ENCODE peak calls at places on chromosome 10, in six cellular contexts. One of them, this sample, is unnamed.

GRCh38 chr10:89086801-89087513 is 96.4 kb downstream of the FAS start:
- DNase-seq in right atrium auricular region: peak; percentile 90
- DNase-seq in cardiac muscle cell: no peak
- DNase-seq in heart right ventricle: peak; percentile 85
- DNase-seq in fibroblast of lung: peak; percentile 92
- DNase-seq in psoas muscle: peak; percentile 87
- DNase-seq in this sample: no peak

GRCh38 chr10:110651044-110651958 is 7.2 kb downstream of the RBM20 start:
- DNase-seq in psoas muscle: peak; percentile 75
- DNase-seq in cardiac muscle cell: no peak
- DNase-seq in heart right ventricle: peak; percentile 41
- DNase-seq in right atrium auricular region: no peak
- DNase-seq in fibroblast of lung: peak; percentile 84
- DNase-seq in this sample: no peak

GRCh38 chr10:17616403-17617030 is 657 bp downstream of the HACD1 start:
- DNase-seq in heart right ventricle: peak; percentile 74
- DNase-seq in fibroblast of lung: peak; percentile 45
- DNase-seq in right atrium auricular region: peak; percentile 78
- DNase-seq in psoas muscle: peak; percentile 92
- DNase-seq in cardiac muscle cell: peak; percentile 97
- DNase-seq in this sample: peak; percentile 83

GRCh38 chr10:97422921-97423420 is 3.0 kb upstream of the PGAM1 start:
- DNase-seq in heart right ventricle: no peak
- DNase-seq in cardiac muscle cell: no peak
- DNase-seq in right atrium auricular region: no peak
- DNase-seq in psoas muscle: no peak
- DNase-seq in fibroblast of lung: peak; percentile 14
- DNase-seq in this sample: no peak

GRCh38 chr10:29009464-29009863 is 279.4 kb upstream of the LYZL1 start:
- DNase-seq in cardiac muscle cell: no peak
- DNase-seq in right atrium auricular region: no peak
- DNase-seq in psoas muscle: no peak
- DNase-seq in heart right ventricle: no peak
- DNase-seq in fibroblast of lung: no peak
- DNase-seq in this sample: no peak

GRCh38 chr10:87974130-87974529 is 110.7 kb downstream of the PTEN start:
- DNase-seq in right atrium auricular region: no peak
- DNase-seq in psoas muscle: no peak
- DNase-seq in fibroblast of lung: no peak
- DNase-seq in heart right ventricle: no peak
- DNase-seq in cardiac muscle cell: no peak
- DNase-seq in this sample: no peak

GRCh38 chr10:71217266-71218045 is 5.1 kb downstream of the UNC5B start:
- DNase-seq in fibroblast of lung: no peak
- DNase-seq in cardiac muscle cell: peak; percentile 76
- DNase-seq in heart right ventricle: no peak
- DNase-seq in psoas muscle: no peak
- DNase-seq in right atrium auricular region: peak; percentile 58
- DNase-seq in this sample: no peak

GRCh38 chr10:124742418-124743187 is 1.6 kb downstream of the FAM53B start:
- DNase-seq in fibroblast of lung: peak; percentile 33
- DNase-seq in heart right ventricle: no peak
- DNase-seq in right atrium auricular region: peak; percentile 60
- DNase-seq in psoas muscle: peak; percentile 78
- DNase-seq in cardiac muscle cell: peak; percentile 50
- DNase-seq in this sample: no peak

GRCh38 chr10:106360870-106361269 is 803.6 kb downstream of the SORCS1 start:
- DNase-seq in fibroblast of lung: peak; percentile 49
- DNase-seq in psoas muscle: no peak
- DNase-seq in right atrium auricular region: no peak
- DNase-seq in cardiac muscle cell: no peak
- DNase-seq in heart right ventricle: no peak
- DNase-seq in this sample: no peak

GRCh38 chr10:124220547-124220946 is 127.1 kb upstream of the CHST15 start:
- DNase-seq in right atrium auricular region: no peak
- DNase-seq in cardiac muscle cell: no peak
- DNase-seq in heart right ventricle: no peak
- DNase-seq in psoas muscle: peak; percentile 44
- DNase-seq in fibroblast of lung: no peak
- DNase-seq in this sample: no peak

GRCh38 chr10:22308390-22308789 is 7.8 kb upstream of the COMMD3 start:
- DNase-seq in right atrium auricular region: no peak
- DNase-seq in cardiac muscle cell: no peak
- DNase-seq in psoas muscle: no peak
- DNase-seq in fibroblast of lung: no peak
- DNase-seq in heart right ventricle: no peak
- DNase-seq in this sample: no peak

GRCh38 chr10:125523347-125523746 is 159.6 kb downstream of the TEX36 start:
- DNase-seq in psoas muscle: no peak
- DNase-seq in heart right ventricle: no peak
- DNase-seq in right atrium auricular region: no peak
- DNase-seq in fibroblast of lung: no peak
- DNase-seq in cardiac muscle cell: no peak
- DNase-seq in this sample: no peak

GRCh38 chr10:8910314-8910713 is 855.8 kb downstream of the GATA3 start:
- DNase-seq in psoas muscle: no peak
- DNase-seq in right atrium auricular region: no peak
- DNase-seq in fibroblast of lung: no peak
- DNase-seq in cardiac muscle cell: no peak
- DNase-seq in heart right ventricle: no peak
- DNase-seq in this sample: no peak

GRCh38 chr10:71838264-71839211 is 12.5 kb downstream of the PSAP start:
- DNase-seq in heart right ventricle: no peak
- DNase-seq in fibroblast of lung: no peak
- DNase-seq in cardiac muscle cell: no peak
- DNase-seq in right atrium auricular region: no peak
- DNase-seq in psoas muscle: peak; percentile 64
- DNase-seq in this sample: no peak

GRCh38 chr10:44173558-44173894 is 211.4 kb downstream of the CXCL12 start:
- DNase-seq in right atrium auricular region: no peak
- DNase-seq in cardiac muscle cell: no peak
- DNase-seq in heart right ventricle: no peak
- DNase-seq in psoas muscle: no peak
- DNase-seq in fibroblast of lung: peak; percentile 6
- DNase-seq in this sample: no peak

GRCh38 chr10:124105594-124105993 is 12.2 kb upstream of the CHST15 start:
- DNase-seq in fibroblast of lung: peak; percentile 26
- DNase-seq in cardiac muscle cell: no peak
- DNase-seq in heart right ventricle: no peak
- DNase-seq in right atrium auricular region: no peak
- DNase-seq in psoas muscle: no peak
- DNase-seq in this sample: no peak

GRCh38 chr10:75803816-75804576 is 372.6 kb downstream of the LRMDA start:
- DNase-seq in fibroblast of lung: no peak
- DNase-seq in psoas muscle: peak; percentile 73
- DNase-seq in right atrium auricular region: peak; percentile 62
- DNase-seq in cardiac muscle cell: no peak
- DNase-seq in heart right ventricle: peak; percentile 11
- DNase-seq in this sample: no peak

GRCh38 chr10:97321807-97322195 is 2.7 kb downstream of the FRAT1 start:
- DNase-seq in fibroblast of lung: no peak
- DNase-seq in cardiac muscle cell: no peak
- DNase-seq in psoas muscle: no peak
- DNase-seq in heart right ventricle: no peak
- DNase-seq in right atrium auricular region: no peak
- DNase-seq in this sample: no peak

GRCh38 chr10:79139124-79139835 is 70.5 kb downstream of the ZMIZ1 start:
- DNase-seq in fibroblast of lung: peak; percentile 90
- DNase-seq in right atrium auricular region: peak; percentile 90
- DNase-seq in cardiac muscle cell: peak; percentile 93
- DNase-seq in psoas muscle: peak; percentile 88
- DNase-seq in heart right ventricle: peak; percentile 82
- DNase-seq in this sample: no peak

GRCh38 chr10:30606313-30606712 is 23.2 kb downstream of the LYZL2 start:
- DNase-seq in psoas muscle: no peak
- DNase-seq in heart right ventricle: no peak
- DNase-seq in cardiac muscle cell: no peak
- DNase-seq in fibroblast of lung: no peak
- DNase-seq in right atrium auricular region: no peak
- DNase-seq in this sample: no peak

GRCh38 chr10:122471531-122472177 is 10.3 kb downstream of the HTRA1 start:
- DNase-seq in psoas muscle: no peak
- DNase-seq in heart right ventricle: no peak
- DNase-seq in fibroblast of lung: no peak
- DNase-seq in right atrium auricular region: no peak
- DNase-seq in cardiac muscle cell: no peak
- DNase-seq in this sample: no peak

GRCh38 chr10:120969219-120969645 is 118.1 kb downstream of the WDR11 start:
- DNase-seq in right atrium auricular region: no peak
- DNase-seq in psoas muscle: no peak
- DNase-seq in fibroblast of lung: no peak
- DNase-seq in heart right ventricle: no peak
- DNase-seq in cardiac muscle cell: no peak
- DNase-seq in this sample: no peak

DNA sequence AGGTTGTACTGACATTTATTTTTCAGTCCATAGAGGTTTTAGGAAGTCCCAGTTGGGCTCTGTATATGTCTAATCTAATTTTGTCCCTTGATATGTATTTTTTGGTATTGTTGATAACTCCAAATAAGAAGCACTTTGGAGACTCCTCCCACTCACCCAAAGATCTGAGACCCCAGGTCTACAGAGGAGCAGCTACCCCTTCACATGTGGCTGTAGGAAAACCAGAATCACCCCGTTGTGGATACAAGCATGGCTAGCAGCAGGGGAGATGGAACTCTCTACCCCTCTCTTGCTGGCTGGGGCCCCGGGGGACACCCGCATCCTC is 9.4 kb downstream of the HHEX start:
- DNase-seq in heart right ventricle: no peak
- DNase-seq in fibroblast of lung: no peak
- DNase-seq in right atrium auricular region: no peak
- DNase-seq in psoas muscle: no peak
- DNase-seq in cardiac muscle cell: no peak
- DNase-seq in this sample: no peak
- H3K27me3 ChIP-seq in heart right ventricle: peaks cover 82% of the 10 kb centered on the region
- H3K27me3 ChIP-seq in fibroblast of lung: no peaks in the 10 kb centered on the region
- H3K27me3 ChIP-seq in right atrium auricular region: no peaks in the 10 kb centered on the region
- H3K27me3 ChIP-seq in psoas muscle: peaks cover 58% of the 10 kb centered on the region
- H3K27me3 ChIP-seq in cardiac muscle cell: peaks cover 77% of the 10 kb centered on the region
- H3K27me3 ChIP-seq in this sample: no peaks in the 10 kb centered on the region

GRCh38 chr10:63630085-63630927 is 109.1 kb downstream of the REEP3 start:
- DNase-seq in cardiac muscle cell: peak; percentile 92
- DNase-seq in right atrium auricular region: peak; percentile 95
- DNase-seq in psoas muscle: peak; percentile 95
- DNase-seq in fibroblast of lung: peak; percentile 96
- DNase-seq in heart right ventricle: peak; percentile 95
- DNase-seq in this sample: peak; percentile 98

GRCh38 chr10:63627376-63627775 is 106.2 kb downstream of the REEP3 start:
- DNase-seq in psoas muscle: no peak
- DNase-seq in cardiac muscle cell: no peak
- DNase-seq in right atrium auricular region: no peak
- DNase-seq in fibroblast of lung: no peak
- DNase-seq in heart right ventricle: no peak
- DNase-seq in this sample: no peak

GRCh38 chr10:63629363-63630084 is 108.3 kb downstream of the REEP3 start:
- DNase-seq in psoas muscle: peak; percentile 97
- DNase-seq in fibroblast of lung: peak; percentile 99
- DNase-seq in cardiac muscle cell: peak; percentile 97
- DNase-seq in right atrium auricular region: peak; percentile 98
- DNase-seq in heart right ventricle: peak; percentile 98
- DNase-seq in this sample: peak; percentile 98

GRCh38 chr10:63627881-63628296 is 106.7 kb downstream of the REEP3 start:
- DNase-seq in fibroblast of lung: no peak
- DNase-seq in psoas muscle: no peak
- DNase-seq in right atrium auricular region: no peak
- DNase-seq in heart right ventricle: no peak
- DNase-seq in cardiac muscle cell: no peak
- DNase-seq in this sample: no peak

DNA sequence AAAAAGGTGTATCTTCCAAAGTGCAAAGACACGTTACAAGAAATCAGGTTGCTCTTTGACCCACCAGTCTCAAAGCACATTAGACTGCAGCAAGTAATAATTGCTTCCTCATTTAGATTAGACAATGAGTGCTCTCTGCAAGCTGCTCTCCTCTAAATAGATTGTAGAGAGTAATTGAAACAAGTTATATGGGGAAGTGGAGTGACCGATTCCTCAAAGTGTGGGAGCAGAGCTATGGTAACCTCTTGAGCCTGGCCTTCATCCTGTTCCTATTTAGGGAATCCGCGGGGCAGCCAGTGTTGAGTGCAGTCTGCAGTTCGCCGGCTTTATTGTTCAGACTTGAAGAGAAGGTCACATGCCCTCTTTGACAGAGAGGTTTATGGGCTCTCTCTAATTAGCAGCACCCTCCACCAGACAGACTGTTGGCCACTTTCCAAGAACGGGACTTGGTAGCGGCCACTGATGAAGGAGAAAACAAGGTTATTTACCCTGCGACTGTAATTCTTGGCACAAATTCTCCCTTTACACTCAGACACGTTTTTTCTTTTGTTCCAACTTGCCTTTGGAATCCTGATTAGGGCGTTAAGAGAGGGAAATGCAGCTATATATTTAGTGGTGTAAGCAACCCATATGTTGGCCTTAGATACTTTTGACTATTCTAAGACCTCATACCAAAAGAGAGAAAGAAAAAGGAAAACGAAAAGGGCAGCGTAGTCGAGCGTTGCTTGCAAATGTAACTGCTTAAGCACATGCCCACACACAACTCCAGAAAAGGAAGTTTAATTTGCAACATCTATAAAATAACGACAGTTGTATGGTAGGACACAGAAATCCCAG is 107.5 kb downstream of the REEP3 start:
- DNase-seq in heart right ventricle: peak; percentile 88
- DNase-seq in psoas muscle: peak; percentile 59
- DNase-seq in fibroblast of lung: peak; percentile 52
- DNase-seq in cardiac muscle cell: peak; percentile 98
- DNase-seq in right atrium auricular region: peak; percentile 77
- DNase-seq in this sample: peak; percentile 65
- H3K4me3 ChIP-seq in heart right ventricle: peak overlapping the region; percentile 63
- H3K4me3 ChIP-seq in psoas muscle: peak overlapping the region; percentile 79
- H3K4me3 ChIP-seq in fibroblast of lung: peak overlapping the region; percentile 7
- H3K4me3 ChIP-seq in cardiac muscle cell: peak overlapping the region; percentile 59
- H3K4me3 ChIP-seq in right atrium auricular region: peak overlapping the region; percentile 59
- H3K4me3 ChIP-seq in this sample: peak overlapping the region; percentile 64

GRCh38 chr10:102812213-102812876 is 24.9 kb downstream of the CYP17A1 start:
- DNase-seq in cardiac muscle cell: no peak
- DNase-seq in right atrium auricular region: no peak
- DNase-seq in heart right ventricle: no peak
- DNase-seq in psoas muscle: no peak
- DNase-seq in fibroblast of lung: no peak
- DNase-seq in this sample: no peak
- TF ChIP-seq CTCF in cardiac muscle cell: no peak
- TF ChIP-seq CTCF in right atrium auricular region: no peak
- TF ChIP-seq CTCF in heart right ventricle: no peak
- TF ChIP-seq CTCF in psoas muscle: no peak
- TF ChIP-seq CTCF in fibroblast of lung: no peak
- TF ChIP-seq CTCF in this sample: no peak

DNA sequence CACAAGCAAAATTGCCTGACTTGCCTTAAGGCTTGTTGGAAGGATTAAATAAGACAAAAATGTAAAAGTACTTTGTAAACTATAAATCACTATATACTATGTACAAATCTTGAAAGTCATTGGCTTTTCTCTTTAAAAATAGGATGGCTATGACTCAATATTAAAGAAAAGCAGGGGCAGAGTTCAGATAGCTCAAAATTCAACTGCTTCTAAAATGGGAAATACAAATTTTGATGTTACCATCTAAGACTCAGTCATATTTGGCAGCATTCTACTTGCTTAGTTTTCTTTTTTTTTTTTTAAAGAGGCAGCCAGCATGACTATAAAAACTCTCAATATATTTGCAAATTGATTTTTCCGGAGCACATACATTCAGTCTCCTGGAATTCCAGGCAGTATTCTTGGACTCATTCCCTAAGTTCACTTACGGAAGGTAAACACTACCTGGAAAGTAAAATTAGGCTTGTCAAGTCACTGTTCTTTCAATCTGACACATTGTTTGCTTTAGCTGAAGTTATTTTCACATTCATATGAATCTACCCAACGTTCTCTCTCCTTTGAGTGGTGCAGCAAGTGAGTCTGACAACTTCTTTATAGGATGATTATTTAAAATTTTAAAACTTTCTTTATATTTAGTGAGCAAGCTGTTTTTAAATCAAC is 133.8 kb upstream of the CCDC6 start:
- DNase-seq in psoas muscle: no peak
- DNase-seq in fibroblast of lung: peak; percentile 66
- DNase-seq in heart right ventricle: no peak
- DNase-seq in cardiac muscle cell: no peak
- DNase-seq in right atrium auricular region: no peak
- DNase-seq in this sample: no peak
- H3K27me3 ChIP-seq in psoas muscle: no peaks in the 10 kb centered on the region
- H3K27me3 ChIP-seq in fibroblast of lung: no peaks in the 10 kb centered on the region
- H3K27me3 ChIP-seq in heart right ventricle: no peaks in the 10 kb centered on the region
- H3K27me3 ChIP-seq in cardiac muscle cell: no peaks in the 10 kb centered on the region
- H3K27me3 ChIP-seq in right atrium auricular region: no peaks in the 10 kb centered on the region
- H3K27me3 ChIP-seq in this sample: no peaks in the 10 kb centered on the region